ENCODE peak calls at places on chromosomes 3 and 15, in nine cellular contexts. M is LNCaP clone FGC; N is memory B cell; W is activated CD8-positive, alpha-beta memory T cell treated with anti-CD3 and anti-CD28 coated beads for 24 hours; V is Peyer's patch; S is nucleus accumbens; Q is stimulated activated CD4-positive, alpha-beta T cell treated with anti-CD3 and anti-CD28 coated beads, TNF-alpha, amount 100 ng/mL, for 1 hour; G is effector CD4-positive, alpha-beta T cell; I is HEK293T. J is an unnamed sample.

GRCh38 chr15:42890161-42890913 is 30.2 kb downstream of the TTBK2 start:
- DNase-seq in Q (no peak), W (no peak), V (no peak), N (no peak), S (no peak), G (no peak), M (no peak), I (no peak), J (no peak)

GRCh38 chr15:72784233-72784876 is 797 bp upstream of the ADPGK start:
- DNase-seq in M (peak), G (no peak), V (no peak), N (no peak), Q (no peak), S (no peak), W (no peak), I (peak), J (peak)

GRCh38 chr3:175342196-175342595 is 483.1 kb downstream of the NAALADL2 start:
- DNase-seq in V (no peak), W (no peak), G (no peak), M (no peak), Q (no peak), S (no peak), I (no peak), N (no peak), J (no peak)

GRCh38 chr3:70857926-70858325 is 545.5 kb upstream of the MDFIC2 start:
- DNase-seq in I (no peak), M (no peak), N (no peak), G (no peak), W (no peak), Q (no peak), S (no peak), V (no peak), J (no peak)

GRCh38 chr3:104245981-104246380 is 1120.7 kb upstream of the ALCAM start:
- DNase-seq in N (no peak), S (no peak), I (no peak), Q (no peak), M (no peak), V (no peak), G (no peak), W (no peak), J (no peak)

GRCh38 chr3:14261229-14261628 is 82.6 kb downstream of the LSM3 start:
- DNase-seq in W (peak), I (peak), G (peak), M (peak), Q (peak), N (peak), V (peak), S (peak), J (peak)

GRCh38 chr15:90364251-90364650 is 12.2 kb downstream of the ZNF774 start:
- DNase-seq in G (no peak), I (no peak), N (no peak), V (no peak), S (no peak), Q (no peak), W (no peak), M (no peak), J (no peak)

GRCh38 chr3:185555101-185555501 is 2.7 kb upstream of the LIPH start:
- DNase-seq in G (no peak), Q (no peak), M (no peak), V (no peak), N (no peak), I (no peak), S (no peak), W (no peak), J (no peak)

GRCh38 chr3:46898321-46899150 is 21.0 kb downstream of the PTH1R start:
- DNase-seq in I (no peak), N (peak), G (no peak), V (no peak), Q (no peak), M (no peak), W (no peak), S (no peak), J (peak)

GRCh38 chr3:146536681-146537080 is 7.7 kb downstream of the PLSCR1 start:
- DNase-seq in M (no peak), W (no peak), G (no peak), I (no peak), Q (no peak), S (no peak), V (no peak), N (no peak), J (no peak)

GRCh38 chr3:149473314-149473990 is 1.0 kb upstream of the TM4SF4 start:
- DNase-seq in G (no peak), I (no peak), N (no peak), S (no peak), Q (no peak), M (no peak), W (no peak), V (peak), J (peak)

GRCh38 chr3:64022451-64023186 is 675 bp downstream of the PSMD6 start:
- DNase-seq in M (no peak), W (no peak), G (no peak), N (peak), S (no peak), V (no peak), Q (peak), I (no peak), J (no peak)

GRCh38 chr15:53059273-53060043 is 269.3 kb upstream of the ONECUT1 start:
- DNase-seq in N (no peak), G (no peak), W (no peak), Q (no peak), I (no peak), M (no peak), S (no peak), V (no peak), J (no peak)

GRCh38 chr15:76206325-76206976 is 104.8 kb downstream of the ETFA start:
- DNase-seq in M (peak), N (no peak), Q (no peak), V (no peak), W (no peak), I (no peak), G (no peak), S (peak), J (no peak)

GRCh38 chr15:87403973-87404372 is 852.6 kb downstream of the NTRK3 start:
- DNase-seq in M (no peak), N (no peak), V (no peak), G (no peak), I (no peak), W (no peak), S (no peak), Q (no peak), J (no peak)

GRCh38 chr15:36585774-36586173 is 6.3 kb downstream of the CDIN1 start:
- DNase-seq in V (no peak), Q (no peak), I (no peak), W (no peak), N (no peak), G (no peak), S (no peak), M (peak), J (no peak)

GRCh38 chr3:33364531-33365128 is 75.6 kb downstream of the UBP1 start:
- DNase-seq in G (no peak), N (no peak), W (no peak), M (no peak), V (no peak), S (no peak), I (no peak), Q (no peak), J (no peak)

GRCh38 chr3:194086251-194087075 is 49.5 kb upstream of the HES1 start:
- DNase-seq in G (no peak), V (no peak), S (no peak), Q (no peak), M (no peak), N (no peak), I (no peak), W (no peak), J (no peak)

GRCh38 chr15:93202405-93202804 is 113.4 kb upstream of the RGMA start:
- DNase-seq in W (no peak), S (no peak), V (no peak), M (no peak), G (no peak), Q (no peak), I (no peak), N (no peak), J (no peak)

GRCh38 chr3:14304101-14305045 is 98.0 kb upstream of the SLC6A6 start:
- DNase-seq in S (no peak), M (peak), V (no peak), I (no peak), G (no peak), Q (no peak), W (no peak), N (no peak), J (no peak)

GRCh38 chr15:23835944-23836343 is 148.8 kb upstream of the NDN start:
- DNase-seq in G (no peak), Q (no peak), M (no peak), I (no peak), W (no peak), S (no peak), N (no peak), V (no peak), J (no peak)

GRCh38 chr3:188185717-188186236 is 31.8 kb downstream of the LPP start:
- DNase-seq in I (no peak), G (no peak), V (no peak), Q (no peak), N (no peak), S (no peak), M (no peak), W (no peak), J (peak)

GRCh38 chr3:110905096-110905495 is 166.5 kb upstream of the NECTIN3 start:
- DNase-seq in M (no peak), S (no peak), W (no peak), G (no peak), V (no peak), Q (no peak), N (no peak), I (no peak), J (no peak)

GRCh38 chr3:66037330-66037985 is 1.3 kb downstream of the MAGI1 start:
- DNase-seq in W (no peak), S (no peak), I (peak), G (no peak), V (peak), Q (no peak), N (no peak), M (peak), J (no peak)

GRCh38 chr15:95603802-95604201 is 726.7 kb upstream of the NR2F2 start:
- DNase-seq in N (no peak), G (no peak), W (no peak), Q (no peak), V (no peak), I (no peak), S (no peak), M (no peak), J (no peak)

GRCh38 chr3:84965141-84965540 is 6.4 kb downstream of the CADM2 start:
- DNase-seq in V (no peak), Q (no peak), W (no peak), N (no peak), M (no peak), G (no peak), I (peak), S (no peak), J (no peak)

GRCh38 chr3:124178531-124178930 is 186.6 kb upstream of the ROPN1 start:
- DNase-seq in I (no peak), N (no peak), V (no peak), G (no peak), S (no peak), M (no peak), Q (no peak), W (no peak), J (no peak)

GRCh38 chr3:42936157-42936981 is 30.4 kb downstream of the ZNF662 start:
- DNase-seq in Q (no peak), I (no peak), W (no peak), V (no peak), G (no peak), M (no peak), S (peak), N (no peak), J (no peak)

GRCh38 chr3:172235698-172236097 is 196.3 kb downstream of the FNDC3B start:
- DNase-seq in V (no peak), W (no peak), G (no peak), M (no peak), N (no peak), I (no peak), S (no peak), Q (no peak), J (no peak)

GRCh38 chr15:42155546-42156265 is 730 bp downstream of the PLA2G4F start:
- DNase-seq in N (no peak), S (no peak), I (no peak), M (peak), G (no peak), V (peak), Q (no peak), W (no peak), J (no peak)

GRCh38 chr3:13479332-13479581 is 849 bp upstream of the HDAC11 start:
- DNase-seq in V (no peak), W (no peak), Q (peak), S (peak), N (no peak), I (peak), M (no peak), G (no peak), J (peak)